ENCODE peak calls at places on chromosomes 6 and 20, in six cellular contexts. B, M, T, A, W and K are unnamed samples.
A peak's percentile ranks its signal among the peaks of the same experiment; 100 is the strongest.

GRCh38 chr20:48983423-48984400 is 62.2 kb downstream of the ARFGEF2 start:
- DNase-seq in A (no peak), W (peak; percentile 90), B (peak; percentile 66), M (no peak), T (peak; percentile 87), K (no peak)

GRCh38 chr6:69164564-69165252 is 529.6 kb downstream of the ADGRB3 start:
- DNase-seq in M (no peak), W (no peak), T (no peak), A (no peak), B (peak; percentile 2), K (no peak)

GRCh38 chr6:54916858-54917257 is 70.3 kb downstream of the FAM83B start:
- DNase-seq in M (no peak), T (peak; percentile 84), W (no peak), A (no peak), B (peak; percentile 32), K (no peak)

GRCh38 chr20:25315418-25316210 is 67.7 kb downstream of the PYGB start:
- DNase-seq in W (peak; percentile 64), B (no peak), M (no peak), T (peak; percentile 54), A (no peak), K (no peak)

GRCh38 chr6:47484616-47485015 is 7.0 kb downstream of the CD2AP start:
- DNase-seq in B (no peak), A (no peak), M (no peak), T (peak; percentile 87), W (no peak), K (no peak)

GRCh38 chr20:61940976-61941720 is 124.5 kb downstream of the TAF4 start:
- DNase-seq in T (no peak), B (no peak), A (no peak), W (no peak), M (no peak), K (no peak)

GRCh38 chr6:106973841-106974336 is 640 bp downstream of the CD24 start:
- DNase-seq in B (no peak), W (no peak), A (no peak), M (no peak), T (peak; percentile 36), K (no peak)

GRCh38 chr6:21491955-21492354 is 101.6 kb upstream of the SOX4 start:
- DNase-seq in A (no peak), W (no peak), B (no peak), M (no peak), T (no peak), K (no peak)

GRCh38 chr6:130697661-130698535 is 129.3 kb upstream of the SMLR1 start:
- DNase-seq in A (peak; percentile 64), W (peak; percentile 62), B (peak; percentile 25), T (peak; percentile 41), M (peak; percentile 27), K (no peak)

GRCh38 chr6:150606258-150607043 is 6.8 kb downstream of the PLEKHG1 start:
- DNase-seq in W (no peak), B (no peak), T (no peak), A (no peak), M (no peak), K (no peak)

GRCh38 chr20:8583209-8584106 is 451.4 kb downstream of the PLCB1 start:
- DNase-seq in A (no peak), B (no peak), T (no peak), W (no peak), M (no peak), K (no peak)

GRCh38 chr6:47483853-47484546 is 6.4 kb downstream of the CD2AP start:
- DNase-seq in M (no peak), B (no peak), T (peak; percentile 87), A (no peak), W (no peak), K (no peak)

GRCh38 chr6:118542184-118542952 is 5.7 kb upstream of the PLN start:
- DNase-seq in M (no peak), T (peak; percentile 78), W (no peak), A (no peak), B (no peak), K (no peak)

GRCh38 chr6:27562027-27562410 is 89.1 kb upstream of the ZNF184 start:
- DNase-seq in B (peak; percentile 69), T (peak; percentile 37), A (no peak), W (no peak), M (no peak), K (no peak)

GRCh38 chr6:167564416-167565250 is 239.7 kb downstream of the TTLL2 start:
- DNase-seq in W (no peak), M (no peak), A (peak; percentile 44), T (no peak), B (no peak), K (no peak)

GRCh38 chr20:46752639-46753235 is 43.3 kb downstream of the SLC2A10 start:
- DNase-seq in T (peak; percentile 16), M (peak; percentile 18), W (peak; percentile 58), A (peak; percentile 51), B (peak; percentile 69), K (peak; percentile 31)

GRCh38 chr6:39416728-39417127 is 94.2 kb upstream of the KCNK16 start:
- DNase-seq in B (peak; percentile 37), W (no peak), T (peak; percentile 32), M (no peak), A (no peak), K (no peak)

GRCh38 chr20:63934271-63935068 is 21.7 kb downstream of the UCKL1 start:
- DNase-seq in B (no peak), T (no peak), W (no peak), A (no peak), M (no peak), K (no peak)

GRCh38 chr20:33626190-33626589 is 35.9 kb upstream of the C20orf144 start:
- DNase-seq in W (no peak), A (no peak), M (no peak), B (no peak), T (no peak), K (no peak)

GRCh38 chr6:43481075-43481474 is 3.7 kb downstream of the TJAP1 start:
- DNase-seq in A (no peak), W (no peak), M (no peak), T (peak; percentile 79), B (no peak), K (no peak)

GRCh38 chr6:10014561-10014960 is 400.3 kb downstream of the TFAP2A start:
- DNase-seq in T (no peak), B (no peak), M (no peak), W (no peak), A (no peak), K (no peak)

GRCh38 chr20:51412991-51413471 is 129.5 kb downstream of the NFATC2 start:
- DNase-seq in T (no peak), B (no peak), A (no peak), M (no peak), W (no peak), K (no peak)

GRCh38 chr6:137165375-137166246 is 7.8 kb downstream of the IL22RA2 start:
- DNase-seq in A (no peak), B (peak; percentile 37), W (peak; percentile 19), T (peak; percentile 25), M (no peak), K (peak; percentile 38)

GRCh38 chr6:13544454-13545186 is 29.8 kb upstream of the SIRT5 start:
- DNase-seq in T (no peak), W (no peak), A (no peak), B (no peak), M (no peak), K (no peak)

GRCh38 chr6:13873288-13874190 is 51.2 kb upstream of the RNF182 start:
- DNase-seq in A (peak; percentile 84), T (peak; percentile 33), M (peak; percentile 43), W (peak; percentile 50), B (peak; percentile 58), K (peak; percentile 40)

GRCh38 chr6:21981235-21981833 is 315.5 kb downstream of the PRL start:
- DNase-seq in B (no peak), A (no peak), M (no peak), T (no peak), W (no peak), K (no peak)

GRCh38 chr6:44645276-44645675 is 257.8 kb downstream of the CDC5L start:
- DNase-seq in W (no peak), M (no peak), B (peak; percentile 6), T (no peak), A (no peak), K (no peak)
- TF ChIP-seq CTCF in W (peak; percentile 28), M (no peak), B (no peak), T (no peak), A (no peak), K (no peak)

DNA sequence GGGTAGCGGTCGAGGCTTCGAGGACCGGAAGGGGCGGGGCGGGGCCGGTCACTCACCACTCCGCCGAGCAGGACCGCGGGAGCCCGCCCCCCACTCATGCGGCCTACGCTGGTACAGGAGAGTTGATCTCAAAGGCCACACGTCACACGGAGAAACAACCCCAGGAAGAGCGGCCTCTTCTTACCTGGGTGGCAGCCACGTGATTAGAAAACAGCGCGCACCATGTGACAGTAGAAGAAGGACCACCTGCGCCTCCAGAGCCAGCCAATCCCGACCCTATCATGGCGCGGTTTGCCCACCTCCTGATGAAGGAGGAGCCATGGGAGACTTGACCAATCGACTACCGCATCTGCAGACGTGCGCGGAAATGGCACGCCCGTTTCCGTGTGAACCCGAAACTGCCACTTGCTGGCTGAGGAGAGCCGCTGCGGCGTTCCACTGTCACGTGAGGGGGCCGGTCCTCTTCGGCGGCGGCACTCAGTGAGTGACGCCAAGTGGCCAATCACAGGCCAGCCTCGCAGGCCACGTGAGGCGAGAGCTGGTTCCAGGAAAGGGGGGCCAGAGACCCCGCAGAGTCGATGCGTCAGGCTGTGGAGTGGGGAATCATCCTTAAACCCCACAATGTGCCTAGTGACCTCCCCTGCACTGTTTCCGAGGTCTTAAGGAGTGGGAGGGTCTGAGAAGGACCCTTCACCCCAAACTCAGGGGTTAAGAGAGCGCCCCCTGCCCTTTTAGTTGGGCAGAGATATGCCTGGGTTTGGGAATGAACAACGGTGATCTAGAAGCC is at the start of gene CUTA:
- DNase-seq in T (peak; percentile 100), W (peak; percentile 99), M (peak; percentile 99), A (peak; percentile 98), B (peak; percentile 99), K (peak; percentile 98)
- TF ChIP-seq CTCF in T (no peak), W (peak; percentile 33), M (peak; percentile 39), A (peak; percentile 27), B (peak; percentile 47), K (no peak)

GRCh38 chr6:29995346-29995777 is 53.0 kb downstream of the HLA-A start:
- DNase-seq in B (no peak), T (peak; percentile 52), M (no peak), W (no peak), A (no peak), K (no peak)
- TF ChIP-seq CTCF in B (no peak), T (no peak), M (no peak), W (no peak), A (no peak), K (no peak)

GRCh38 chr6:18595774-18596528 is 208.8 kb downstream of the RNF144B start:
- DNase-seq in M (peak; percentile 20), A (peak; percentile 49), B (peak; percentile 56), T (peak; percentile 36), W (peak; percentile 51), K (no peak)
- TF ChIP-seq CTCF in M (peak; percentile 66), A (peak; percentile 98), B (peak; percentile 74), T (peak; percentile 97), W (peak; percentile 75), K (peak; percentile 85)

GRCh38 chr6:53692172-53692571 is 26.6 kb upstream of the KLHL31 start:
- DNase-seq in W (no peak), B (no peak), T (no peak), M (no peak), A (no peak), K (no peak)
- TF ChIP-seq CTCF in W (no peak), B (no peak), T (no peak), M (no peak), A (no peak), K (no peak)